ENCODE peak calls at places on chromosome 7, in four cellular contexts. R is CD8-positive, alpha-beta memory T cell; D is IMR-90; K is NCI-H526 treated with DMSO at 0.1 percent for 48 hours. U is an unnamed sample.

GRCh38 chr7:974820-975681 is at the start of gene COX19:
- DNase-seq in D (peak), R (peak), K (peak), U (peak)

GRCh38 chr7:129607471-129608120 is 3.9 kb upstream of the NRF1 start:
- DNase-seq in K (no peak), R (peak), D (no peak), U (no peak)

GRCh38 chr7:102310414-102310815 is 23.7 kb downstream of the SH2B2 start:
- DNase-seq in D (no peak), R (no peak), K (no peak), U (no peak)

GRCh38 chr7:96649981-96650380 is 59.7 kb downstream of the SEM1 start:
- DNase-seq in R (no peak), D (peak), K (no peak), U (no peak)

GRCh38 chr7:115851291-115851690 is 179.3 kb downstream of the TFEC start:
- DNase-seq in K (peak), D (peak), R (no peak), U (no peak)

GRCh38 chr7:17654940-17655339 is 285.4 kb downstream of the SNX13 start:
- DNase-seq in R (no peak), D (peak), K (no peak), U (no peak)

GRCh38 chr7:47725031-47725780 is 143.3 kb upstream of the TNS3 start:
- DNase-seq in K (no peak), R (no peak), D (peak), U (no peak)

GRCh38 chr7:116530107-116530820 is 5.4 kb downstream of the CAV1 start:
- DNase-seq in R (no peak), D (no peak), K (no peak), U (no peak)

GRCh38 chr7:152054377-152055230 is 29.1 kb downstream of the GALNT11 start:
- DNase-seq in K (no peak), R (no peak), D (peak), U (no peak)

GRCh38 chr7:4269086-4269485 is 413.0 kb upstream of the FOXK1 start:
- DNase-seq in D (no peak), R (no peak), K (no peak), U (no peak)

GRCh38 chr7:47356261-47356660 is 225.7 kb downstream of the TNS3 start:
- DNase-seq in R (no peak), K (no peak), D (no peak), U (no peak)

GRCh38 chr7:157979631-157980340 is 607.8 kb downstream of the PTPRN2 start:
- DNase-seq in D (no peak), K (no peak), R (no peak), U (peak)

GRCh38 chr7:21939136-21939857 is 6.4 kb downstream of the CDCA7L start:
- DNase-seq in D (no peak), R (no peak), K (no peak), U (no peak)